ENCODE peak calls at places on chromosomes 5 and 9, in five cellular contexts. H is spleen, E is AG10803, T is neural crest cell, Z is heart left ventricle. S is an unnamed sample.
A peak's percentile ranks its signal among the peaks of the same experiment; 100 is the strongest.

GRCh38 chr5:72619677-72620076 is 112.5 kb upstream of the ZNF366 start:
- DNase-seq in E (no peak), T (no peak), Z (no peak), H (no peak), S (no peak)

GRCh38 chr5:1551426-1551825 is 27.7 kb upstream of the LPCAT1 start:
- DNase-seq in H (no peak), Z (no peak), E (no peak), T (no peak), S (no peak)

GRCh38 chr9:125496313-125496838 is 210.6 kb downstream of the MAPKAP1 start:
- DNase-seq in T (no peak), Z (no peak), E (no peak), H (no peak), S (no peak)

GRCh38 chr9:127574089-127574921 is 37.8 kb upstream of the STXBP1 start:
- DNase-seq in E (peak; percentile 67), Z (no peak), H (no peak), T (no peak), S (no peak)

GRCh38 chr5:157198277-157199058 is 17.8 kb downstream of the ITK start:
- DNase-seq in T (no peak), H (no peak), Z (no peak), E (no peak), S (no peak)

GRCh38 chr5:18024542-18024941 is 390.3 kb downstream of the TAF11L14 start:
- DNase-seq in T (no peak), Z (no peak), H (no peak), E (no peak), S (no peak)

GRCh38 chr9:109856785-109857184 is 76.8 kb downstream of the PALM2AKAP2 start:
- DNase-seq in Z (peak; percentile 95), H (no peak), E (peak; percentile 64), T (no peak), S (no peak)

GRCh38 chr9:98694943-98695342 is 13.8 kb downstream of the GABBR2 start:
- DNase-seq in Z (no peak), E (no peak), H (no peak), T (no peak), S (no peak)

GRCh38 chr9:72703574-72703973 is 182.2 kb downstream of the TMC1 start:
- DNase-seq in Z (no peak), T (no peak), E (peak; percentile 45), H (no peak), S (no peak)

GRCh38 chr5:5494489-5495402 is 72.3 kb downstream of the ICE1 start:
- DNase-seq in E (peak; percentile 33), Z (peak; percentile 74), H (peak; percentile 94), T (peak; percentile 44), S (peak; percentile 65)

GRCh38 chr5:73764996-73765395 is 139.0 kb downstream of the ARHGEF28 start:
- DNase-seq in T (no peak), H (no peak), E (no peak), Z (no peak), S (no peak)

GRCh38 chr5:125634242-125634835 is 788.9 kb upstream of the GRAMD2B start:
- DNase-seq in T (no peak), Z (no peak), E (no peak), H (no peak), S (no peak)

GRCh38 chr9:38689678-38690077 is 30.3 kb downstream of the FAM240B start:
- DNase-seq in H (no peak), E (peak; percentile 12), T (peak; percentile 26), Z (no peak), S (no peak)

GRCh38 chr9:92607773-92608172 is 62.2 kb downstream of the IPPK start:
- DNase-seq in E (peak; percentile 89), Z (no peak), T (no peak), H (no peak), S (no peak)

GRCh38 chr5:176652136-176652535 is 4.9 kb downstream of the TSPAN17 start:
- DNase-seq in T (no peak), E (no peak), Z (no peak), H (no peak), S (no peak)

GRCh38 chr9:95505676-95506437 is 10.9 kb downstream of the PTCH1 start:
- DNase-seq in Z (peak; percentile 56), T (peak; percentile 61), H (no peak), E (peak; percentile 41), S (peak; percentile 40)

GRCh38 chr5:91103353-91104061 is 279.6 kb downstream of the ARRDC3 start:
- DNase-seq in H (no peak), T (no peak), Z (no peak), E (peak; percentile 79), S (no peak)

GRCh38 chr9:111533099-111533785 is 8.3 kb downstream of the ZNF483 start:
- DNase-seq in H (no peak), Z (no peak), T (no peak), E (peak; percentile 28), S (no peak)

GRCh38 chr5:133729800-133730199 is 117.5 kb upstream of the FSTL4 start:
- DNase-seq in H (no peak), T (no peak), Z (no peak), E (no peak), S (no peak)

GRCh38 chr5:68306361-68307014 is 90.9 kb downstream of the PIK3R1 start:
- DNase-seq in H (no peak), Z (no peak), T (no peak), E (no peak), S (no peak)

GRCh38 chr5:95261369-95262175 is 23.3 kb downstream of the MCTP1 start:
- DNase-seq in E (peak; percentile 50), H (no peak), T (no peak), Z (no peak), S (no peak)

GRCh38 chr5:151384106-151384505 is 36.7 kb upstream of the SLC36A2 start:
- DNase-seq in T (no peak), H (no peak), Z (no peak), E (no peak), S (no peak)

GRCh38 chr9:127361561-127361960 is 35.4 kb upstream of the SLC2A8 start:
- DNase-seq in T (no peak), Z (no peak), E (no peak), H (no peak), S (no peak)

GRCh38 chr9:122090287-122090883 is 2.7 kb downstream of the TTLL11 start:
- DNase-seq in Z (no peak), T (no peak), E (no peak), H (no peak), S (no peak)

GRCh38 chr5:114327987-114328386 is 33.9 kb upstream of the KCNN2 start:
- DNase-seq in E (no peak), T (no peak), Z (no peak), H (no peak), S (no peak)

DNA sequence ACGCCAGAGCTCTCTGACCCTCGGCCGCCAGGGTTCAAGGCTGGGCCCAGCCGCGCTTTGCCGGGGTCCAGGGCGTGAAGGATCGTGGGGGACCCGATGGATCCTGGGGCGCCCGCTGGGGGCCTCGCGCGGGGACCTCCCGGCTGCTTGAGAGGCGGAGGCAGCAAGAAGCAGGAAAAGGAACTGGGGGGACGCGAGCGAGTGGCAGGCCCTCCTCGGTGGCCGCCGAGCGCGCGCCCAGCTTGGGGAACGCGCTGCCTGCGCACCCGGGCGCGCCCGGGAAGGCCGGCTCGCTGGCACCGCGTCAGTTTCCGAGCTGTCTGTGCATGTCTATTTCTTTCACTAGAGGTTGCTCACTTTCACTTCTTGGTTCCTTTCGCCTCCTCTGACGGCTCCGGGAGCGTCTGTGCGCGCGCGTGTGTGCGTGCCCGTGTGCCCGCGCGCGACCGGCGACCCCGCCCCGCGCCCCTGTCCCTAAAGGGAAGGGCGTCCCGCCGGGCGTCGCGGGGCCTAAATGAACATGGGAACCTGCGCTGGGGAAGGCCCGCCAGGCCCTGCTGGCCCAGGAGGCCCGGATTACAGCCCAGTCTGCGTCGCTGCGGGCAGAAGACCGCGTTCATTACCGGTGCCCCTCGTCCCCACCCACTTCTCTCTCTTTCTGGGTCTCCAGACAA is 205.5 kb upstream of the IER5L start:
- DNase-seq in T (no peak), E (peak; percentile 72), Z (peak; percentile 86), H (peak; percentile 96), S (no peak)
- TF ChIP-seq CTCF in T (no peak), E (no peak), Z (no peak), H (no peak), S (no peak)

GRCh38 chr5:170067152-170067551 is 38.5 kb upstream of the FOXI1 start:
- DNase-seq in Z (no peak), T (no peak), H (no peak), E (no peak), S (no peak)

GRCh38 chr5:170069512-170069911 is 36.2 kb upstream of the FOXI1 start:
- DNase-seq in T (no peak), Z (no peak), E (no peak), H (no peak), S (no peak)

GRCh38 chr5:170071748-170072147 is 33.9 kb upstream of the FOXI1 start:
- DNase-seq in Z (no peak), H (no peak), T (no peak), E (no peak), S (no peak)

GRCh38 chr5:170067574-170068170 is 38.0 kb upstream of the FOXI1 start:
- DNase-seq in E (no peak), T (no peak), Z (no peak), H (no peak), S (no peak)

GRCh38 chr5:170070556-170071412 is 34.9 kb upstream of the FOXI1 start:
- DNase-seq in T (peak; percentile 67), H (no peak), Z (no peak), E (peak; percentile 43), S (peak; percentile 47)
- TF ChIP-seq CTCF in T (peak; percentile 80), H (no peak), Z (peak; percentile 54), E (peak; percentile 66), S (peak; percentile 88)

DNA sequence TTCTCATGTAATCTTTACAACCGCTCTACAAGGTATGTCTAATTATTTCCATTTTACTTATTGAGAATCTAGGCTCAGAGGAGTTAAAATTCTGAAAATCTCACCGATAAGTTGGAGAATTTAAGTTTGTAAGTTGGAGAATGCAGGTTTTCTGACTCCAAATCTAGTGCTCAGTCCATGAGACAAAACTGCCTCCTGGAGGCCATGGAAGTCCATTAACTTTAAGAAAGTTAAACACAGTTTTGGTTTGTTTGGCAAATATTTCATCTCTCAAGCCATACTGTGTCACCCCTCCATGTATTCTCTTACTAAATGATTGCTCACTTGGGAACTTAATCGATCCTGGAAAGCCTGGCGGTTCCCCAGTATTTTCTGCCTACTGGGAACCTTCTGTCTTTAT is 52.6 kb downstream of the INIP start:
- DNase-seq in H (no peak), E (peak; percentile 50), Z (no peak), T (no peak), S (no peak)
- TF ChIP-seq CTCF in H (no peak), E (peak; percentile 68), Z (no peak), T (no peak), S (no peak)

GRCh38 chr5:139838381-139839197 is 43.0 kb downstream of the PSD2 start:
- DNase-seq in E (no peak), H (peak; percentile 69), T (no peak), Z (no peak), S (no peak)

GRCh38 chr5:139839918-139840317 is 44.3 kb downstream of the PSD2 start:
- DNase-seq in T (no peak), H (peak; percentile 58), Z (no peak), E (no peak), S (no peak)

GRCh38 chr5:139837711-139838380 is 42.2 kb downstream of the PSD2 start:
- DNase-seq in E (no peak), H (peak; percentile 56), Z (no peak), T (no peak), S (no peak)

GRCh38 chr5:139841549-139841948 is 45.9 kb downstream of the PSD2 start:
- DNase-seq in T (no peak), H (no peak), Z (no peak), E (no peak), S (no peak)

GRCh38 chr5:139839416-139839815 is 43.8 kb downstream of the PSD2 start:
- DNase-seq in Z (no peak), T (no peak), E (no peak), H (peak; percentile 57), S (no peak)
- TF ChIP-seq CTCF in Z (no peak), T (no peak), E (no peak), H (no peak), S (no peak)

GRCh38 chr5:144467795-144468194 is 297.1 kb downstream of the KCTD16 start:
- DNase-seq in E (peak; percentile 32), Z (no peak), T (peak; percentile 12), H (no peak), S (no peak)
- TF ChIP-seq CTCF in E (peak; percentile 71), Z (no peak), T (peak; percentile 63), H (no peak), S (peak; percentile 56)